ENCODE peak calls at places on chromosomes 1 and 21, in nine cellular contexts. D, Z, Y, E, U, K, A, J and P are unnamed samples.

GRCh38 chr1:206465951-206466350 is 4.3 kb upstream of the IKBKE start:
- DNase-seq in D (peak; percentile 74), Z (no peak), Y (no peak), E (no peak), U (no peak), K (no peak), A (no peak), J (no peak), P (peak; percentile 67)

GRCh38 chr1:115280073-115280472 is 58.0 kb downstream of the NGF start:
- DNase-seq in D (no peak), Z (no peak), Y (peak; percentile 81), E (no peak), U (no peak), K (no peak), A (no peak), J (no peak), P (no peak)

GRCh38 chr21:16302851-16303282 is 573.1 kb downstream of the USP25 start:
- DNase-seq in D (no peak), Z (no peak), Y (peak; percentile 48), E (peak; percentile 37), U (no peak), K (no peak), A (no peak), J (peak; percentile 61), P (no peak)

GRCh38 chr1:221718391-221719277 is 23.3 kb downstream of the DUSP10 start:
- DNase-seq in D (no peak), Z (no peak), Y (peak; percentile 93), E (peak; percentile 73), U (no peak), K (no peak), A (no peak), J (no peak), P (no peak)

GRCh38 chr1:54623216-54624007 is at the start of gene FAM151A:
- DNase-seq in D (no peak), Z (no peak), Y (no peak), E (no peak), U (no peak), K (no peak), A (no peak), J (no peak), P (peak; percentile 9)

GRCh38 chr21:35349378-35350080 is 300.4 kb upstream of the RUNX1 start:
- DNase-seq in D (no peak), Z (no peak), Y (peak; percentile 6), E (peak; percentile 17), U (no peak), K (no peak), A (no peak), J (no peak), P (no peak)

GRCh38 chr1:175237389-175237788 is 44.8 kb upstream of the KIAA0040 start:
- DNase-seq in D (no peak), Z (no peak), Y (no peak), E (no peak), U (no peak), K (no peak), A (no peak), J (no peak), P (peak; percentile 25)

GRCh38 chr21:39788383-39788782 is 43.4 kb downstream of the IGSF5 start:
- DNase-seq in D (no peak), Z (peak; percentile 60), Y (peak; percentile 56), E (peak; percentile 50), U (peak; percentile 49), K (peak; percentile 63), A (peak; percentile 86), J (peak; percentile 77), P (no peak)

GRCh38 chr1:198959032-198959431 is 320.2 kb downstream of the PTPRC start:
- DNase-seq in D (no peak), Z (no peak), Y (no peak), E (no peak), U (no peak), K (no peak), A (no peak), J (no peak), P (no peak)

GRCh38 chr1:66374561-66375111 is 159.3 kb upstream of the SGIP1 start:
- DNase-seq in D (peak; percentile 83), Z (no peak), Y (peak; percentile 90), E (peak; percentile 74), U (no peak), K (no peak), A (no peak), J (no peak), P (peak; percentile 36)

GRCh38 chr1:88983791-88984552 is 8.5 kb downstream of the KYAT3 start:
- DNase-seq in D (peak; percentile 45), Z (no peak), Y (peak; percentile 58), E (peak; percentile 77), U (no peak), K (no peak), A (no peak), J (no peak), P (peak; percentile 36)

GRCh38 chr1:234731371-234732085 is 121.5 kb upstream of the IRF2BP2 start:
- DNase-seq in D (peak; percentile 62), Z (no peak), Y (peak; percentile 91), E (peak; percentile 67), U (no peak), K (no peak), A (no peak), J (no peak), P (peak; percentile 82)

GRCh38 chr1:69919129-69919921 is 286.1 kb downstream of the LRRC40 start:
- DNase-seq in D (no peak), Z (no peak), Y (no peak), E (no peak), U (no peak), K (no peak), A (peak; percentile 43), J (peak; percentile 23), P (no peak)

GRCh38 chr1:3483801-3484444 is 29.5 kb downstream of the ARHGEF16 start:
- DNase-seq in D (no peak), Z (peak; percentile 80), Y (no peak), E (peak; percentile 18), U (peak; percentile 50), K (peak; percentile 57), A (peak; percentile 81), J (peak; percentile 58), P (peak; percentile 85)

GRCh38 chr1:11400567-11400966 is 78.4 kb upstream of the DISP3 start:
- DNase-seq in D (no peak), Z (no peak), Y (no peak), E (no peak), U (no peak), K (no peak), A (no peak), J (no peak), P (no peak)

GRCh38 chr1:184387871-184388670 is 1.2 kb downstream of the C1orf21 start:
- DNase-seq in D (peak; percentile 15), Z (peak; percentile 7), Y (peak; percentile 80), E (peak; percentile 61), U (peak; percentile 53), K (peak; percentile 50), A (no peak), J (peak; percentile 66), P (peak; percentile 21)

GRCh38 chr1:243939167-243939848 is 89.3 kb upstream of the AKT3 start:
- DNase-seq in D (no peak), Z (no peak), Y (peak; percentile 49), E (peak; percentile 66), U (no peak), K (no peak), A (no peak), J (no peak), P (no peak)

GRCh38 chr1:170415734-170416372 is 116.1 kb upstream of the GORAB start:
- DNase-seq in D (no peak), Z (no peak), Y (no peak), E (peak; percentile 74), U (no peak), K (no peak), A (no peak), J (no peak), P (no peak)

GRCh38 chr1:32774950-32775634 is 42.1 kb downstream of the YARS1 start:
- DNase-seq in D (no peak), Z (no peak), Y (no peak), E (peak; percentile 56), U (no peak), K (peak; percentile 56), A (no peak), J (no peak), P (no peak)

GRCh38 chr1:235866913-235867850 is 476 bp upstream of the LYST start:
- DNase-seq in D (peak; percentile 97), Z (peak; percentile 96), Y (peak; percentile 88), E (peak; percentile 95), U (peak; percentile 97), K (peak; percentile 98), A (peak; percentile 97), J (peak; percentile 97), P (peak; percentile 98)

GRCh38 chr1:23718482-23718881 is 24.8 kb upstream of the ELOA start:
- DNase-seq in D (no peak), Z (peak; percentile 68), Y (no peak), E (peak; percentile 55), U (no peak), K (peak; percentile 38), A (peak; percentile 85), J (no peak), P (no peak)
- TF ChIP-seq CTCF in D (peak; percentile 60), Z (peak; percentile 89), Y (peak; percentile 73), E (peak; percentile 56), U (peak; percentile 31), K (peak; percentile 57), A (peak; percentile 84), J (no peak), P (peak; percentile 22)

DNA sequence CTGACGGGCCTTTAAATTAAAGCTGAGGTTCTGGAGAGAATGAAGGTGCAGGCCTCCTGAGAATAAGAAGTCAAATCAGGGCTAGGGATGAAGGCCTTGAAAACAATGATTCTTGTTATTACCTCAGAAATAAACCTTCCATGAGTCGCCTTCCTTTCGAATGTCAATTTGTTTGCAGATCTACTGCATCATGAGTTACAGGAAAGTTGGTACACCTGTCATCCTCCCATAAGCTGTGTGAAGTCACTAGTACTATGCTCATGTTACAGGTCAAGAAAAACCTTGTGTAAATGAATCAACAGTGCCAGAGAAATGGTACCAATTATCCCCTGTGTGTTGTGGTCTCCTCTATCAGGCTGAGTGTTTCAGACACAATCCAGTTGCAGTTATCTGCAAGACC is 281.2 kb upstream of the PLXNA2 start:
- DNase-seq in D (no peak), Z (no peak), Y (no peak), E (no peak), U (no peak), K (no peak), A (no peak), J (no peak), P (no peak)
- TF ChIP-seq CTCF in D (no peak), Z (no peak), Y (no peak), E (no peak), U (no peak), K (no peak), A (no peak), J (no peak), P (no peak)

DNA sequence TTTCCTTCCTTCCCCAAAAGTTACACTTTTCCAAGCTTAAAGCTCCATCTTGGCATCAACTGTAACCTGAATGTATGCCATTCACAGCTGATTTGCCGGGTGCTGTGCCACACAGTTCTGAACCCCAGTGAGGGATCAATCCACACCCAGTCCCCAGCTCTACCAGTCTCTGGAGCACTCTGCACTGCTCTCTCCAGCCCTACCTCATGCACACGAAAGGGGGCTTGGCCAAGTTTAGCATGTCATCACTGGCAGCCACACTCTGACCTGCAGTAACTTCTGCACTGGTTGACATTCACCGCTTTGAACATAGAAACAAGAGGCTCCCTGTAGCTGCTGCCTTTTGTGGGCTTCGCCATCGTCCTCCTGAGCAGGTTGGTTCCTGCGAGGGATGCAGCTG is 135.5 kb upstream of the SLC44A3 start:
- DNase-seq in D (no peak), Z (no peak), Y (no peak), E (no peak), U (no peak), K (no peak), A (no peak), J (no peak), P (no peak)
- TF ChIP-seq CTCF in D (no peak), Z (no peak), Y (no peak), E (no peak), U (no peak), K (no peak), A (no peak), J (no peak), P (no peak)

GRCh38 chr1:219805191-219805590 is 123.2 kb downstream of the SLC30A10 start:
- DNase-seq in D (no peak), Z (no peak), Y (no peak), E (no peak), U (no peak), K (peak; percentile 29), A (no peak), J (no peak), P (no peak)
- TF ChIP-seq CTCF in D (no peak), Z (no peak), Y (no peak), E (peak; percentile 15), U (no peak), K (peak; percentile 56), A (no peak), J (no peak), P (no peak)